ENCODE peak calls at places on chromosomes 12 and 14, in nine cellular contexts. V is T-helper 2 cell; H is GM12864; O is neural crest cell; T is A549; J is stimulated activated CD4-positive, alpha-beta T cell treated with anti-CD3 and anti-CD28 coated beads, Interleukin-2, amount 100 ng/mL, for 4 hours; F is cardiac fibroblast; A is iPS-NIHi11; M is tibial nerve. Y is an unnamed sample.
A peak's percentile ranks its signal among the peaks of the same experiment; 100 is the strongest.

GRCh38 chr12:108843187-108843586 is 14.2 kb downstream of the SSH1 start:
- DNase-seq in V (no peak), H (no peak), O (no peak), T (no peak), J (no peak), F (peak; percentile 18), A (no peak), M (no peak), Y (no peak)

GRCh38 chr14:104953896-104954656 is 24.1 kb downstream of the AHNAK2 start:
- DNase-seq in V (no peak), H (no peak), O (no peak), T (no peak), J (no peak), F (no peak), A (no peak), M (no peak), Y (no peak)

GRCh38 chr14:69086537-69086936 is 66.4 kb downstream of the DCAF5 start:
- DNase-seq in V (no peak), H (no peak), O (no peak), T (no peak), J (no peak), F (no peak), A (no peak), M (no peak), Y (no peak)

GRCh38 chr12:26250801-26251200 is 55.4 kb downstream of the SSPN start:
- DNase-seq in V (no peak), H (no peak), O (no peak), T (no peak), J (no peak), F (peak; percentile 63), A (no peak), M (no peak), Y (no peak)

GRCh38 chr12:31245822-31246469 is 80.0 kb downstream of the SINHCAF start:
- DNase-seq in V (no peak), H (no peak), O (no peak), T (peak; percentile 42), J (no peak), F (peak; percentile 23), A (peak; percentile 38), M (no peak), Y (no peak)

GRCh38 chr14:100536721-100537700 is 50.2 kb downstream of the BEGAIN start:
- DNase-seq in V (no peak), H (no peak), O (no peak), T (no peak), J (no peak), F (no peak), A (no peak), M (no peak), Y (peak; percentile 39)

GRCh38 chr12:130783110-130783715 is 55.8 kb downstream of the STX2 start:
- DNase-seq in V (no peak), H (no peak), O (no peak), T (no peak), J (no peak), F (no peak), A (peak; percentile 46), M (no peak), Y (no peak)

GRCh38 chr14:101719708-101720107 is 41.8 kb upstream of the PPP2R5C start:
- DNase-seq in V (no peak), H (no peak), O (no peak), T (no peak), J (no peak), F (no peak), A (peak; percentile 61), M (no peak), Y (no peak)

GRCh38 chr12:75816892-75817291 is 214.7 kb downstream of the PHLDA1 start:
- DNase-seq in V (no peak), H (no peak), O (no peak), T (peak; percentile 74), J (no peak), F (peak; percentile 91), A (no peak), M (no peak), Y (no peak)

GRCh38 chr14:103960457-103960856 is 18.1 kb upstream of the RD3L start:
- DNase-seq in V (no peak), H (no peak), O (no peak), T (no peak), J (no peak), F (no peak), A (no peak), M (no peak), Y (no peak)

GRCh38 chr14:79293482-79293881 is 917.8 kb downstream of the DIO2 start:
- DNase-seq in V (no peak), H (no peak), O (no peak), T (no peak), J (no peak), F (no peak), A (peak; percentile 7), M (no peak), Y (no peak)

GRCh38 chr12:28966049-28966778 is 182.9 kb upstream of the FAR2 start:
- DNase-seq in V (no peak), H (no peak), O (no peak), T (no peak), J (no peak), F (no peak), A (no peak), M (peak; percentile 28), Y (no peak)

GRCh38 chr12:120784804-120785203 is 59.2 kb downstream of the ACADS start:
- DNase-seq in V (no peak), H (no peak), O (no peak), T (no peak), J (no peak), F (no peak), A (no peak), M (no peak), Y (no peak)

GRCh38 chr12:64080319-64081008 is 141.6 kb downstream of the KICS2 start:
- DNase-seq in V (no peak), H (no peak), O (no peak), T (peak; percentile 27), J (no peak), F (no peak), A (peak; percentile 25), M (no peak), Y (no peak)

Y was measured in upper lobe of right lung.